ENCODE peak calls at places on chromosomes 4 and X, in four cellular contexts. D, A, B and Q are unnamed samples.

GRCh38 chr4:93469560-93469959 is 359.0 kb upstream of the ATOH1 start:
- DNase-seq in D (no peak), A (no peak), B (no peak), Q (no peak)

GRCh38 chrX:9117851-9118250 is 83.9 kb upstream of the FAM9B start:
- DNase-seq in D (no peak), A (peak; percentile 3), B (no peak), Q (no peak)

GRCh38 chr4:70722199-70722791 is 531 bp downstream of the RUFY3 start:
- DNase-seq in D (no peak), A (peak; percentile 88), B (peak; percentile 61), Q (peak; percentile 68)

GRCh38 chr4:80173387-80173786 is 23.9 kb upstream of the PRDM8 start:
- DNase-seq in D (no peak), A (peak; percentile 93), B (peak; percentile 86), Q (peak; percentile 91)

GRCh38 chr4:185128272-185129119 is 14.6 kb upstream of the SLC25A4 start:
- DNase-seq in D (no peak), A (no peak), B (peak; percentile 16), Q (no peak)

GRCh38 chrX:8815460-8816065 is 14.4 kb upstream of the FAM9A start:
- DNase-seq in D (no peak), A (peak; percentile 48), B (peak; percentile 36), Q (peak; percentile 39)

GRCh38 chr4:139554726-139555072 is 1.3 kb downstream of the SETD7 start:
- DNase-seq in D (no peak), A (no peak), B (peak; percentile 27), Q (no peak)

GRCh38 chr4:20271954-20272353 is 20.2 kb downstream of the SLIT2 start:
- DNase-seq in D (no peak), A (no peak), B (no peak), Q (no peak)

GRCh38 chr4:186881521-186882220 is 158.0 kb upstream of the FAT1 start:
- DNase-seq in D (no peak), A (peak; percentile 67), B (peak; percentile 96), Q (no peak)

GRCh38 chr4:114563536-114564315 is 34.9 kb upstream of the UGT8 start:
- DNase-seq in D (no peak), A (no peak), B (peak; percentile 92), Q (no peak)

GRCh38 chr4:55485821-55486220 is 60.9 kb downstream of the CLOCK start:
- DNase-seq in D (no peak), A (peak; percentile 6), B (no peak), Q (no peak)

GRCh38 chr4:151687021-151687640 is 73.7 kb downstream of the GATB start:
- DNase-seq in D (no peak), A (no peak), B (no peak), Q (peak; percentile 23)

GRCh38 chr4:179625391-179625790 is 2183.2 kb upstream of the AGA start:
- DNase-seq in D (no peak), A (peak; percentile 40), B (peak; percentile 32), Q (peak; percentile 1)

GRCh38 chr4:174496631-174497442 is 25.5 kb downstream of the HPGD start:
- DNase-seq in D (peak; percentile 56), A (no peak), B (peak; percentile 45), Q (no peak)

GRCh38 chr4:119286377-119287002 is 35.4 kb downstream of the FABP2 start:
- DNase-seq in D (no peak), A (peak; percentile 83), B (peak; percentile 69), Q (peak; percentile 90)

GRCh38 chr4:139176299-139177048 is 544 bp downstream of the ELF2 start:
- DNase-seq in D (peak; percentile 51), A (peak; percentile 68), B (peak; percentile 60), Q (peak; percentile 65)

GRCh38 chrX:154000051-154000450 is 19.7 kb downstream of the IRAK1 start:
- DNase-seq in D (no peak), A (no peak), B (no peak), Q (no peak)

GRCh38 chrX:124719060-124719459 is 372.7 kb downstream of the SH2D1A start:
- DNase-seq in D (peak; percentile 54), A (no peak), B (no peak), Q (no peak)

GRCh38 chr4:86218721-86219481 is 141.0 kb downstream of the MAPK10 start:
- DNase-seq in D (peak; percentile 83), A (peak; percentile 77), B (peak; percentile 48), Q (peak; percentile 58)

GRCh38 chr4:128232719-128233118 is 54.9 kb downstream of the PGRMC2 start:
- DNase-seq in D (no peak), A (no peak), B (peak; percentile 9), Q (no peak)

GRCh38 chr4:81165853-81166430 is 49.1 kb downstream of the PRKG2 start:
- DNase-seq in D (no peak), A (peak; percentile 84), B (no peak), Q (peak; percentile 47)

GRCh38 chrX:154431321-154431720 is 2.8 kb downstream of the ATP6AP1 start:
- DNase-seq in D (no peak), A (no peak), B (no peak), Q (no peak)

GRCh38 chr4:41144812-41145211 is 69.5 kb downstream of the APBB2 start:
- DNase-seq in D (no peak), A (peak; percentile 34), B (peak; percentile 45), Q (no peak)

GRCh38 chrX:129957241-129958099 is 25.0 kb upstream of the BCORL1 start:
- DNase-seq in D (peak; percentile 56), A (peak; percentile 33), B (no peak), Q (peak; percentile 20)

GRCh38 chr4:123415977-123416376 is 19.4 kb downstream of the SPRY1 start:
- DNase-seq in D (no peak), A (no peak), B (no peak), Q (peak; percentile 65)

GRCh38 chrX:11768039-11768438 is 10.0 kb downstream of the MSL3 start:
- DNase-seq in D (no peak), A (no peak), B (no peak), Q (no peak)

GRCh38 chrX:72062890-72063289 is 68.8 kb downstream of the RTL5 start:
- DNase-seq in D (no peak), A (peak; percentile 13), B (no peak), Q (peak; percentile 35)

GRCh38 chr4:185394568-185395254 is 1.0 kb downstream of the LRP2BP start:
- DNase-seq in D (no peak), A (peak; percentile 56), B (no peak), Q (no peak)

GRCh38 chrX:151713859-151714258 is 2.0 kb upstream of the FATE1 start:
- DNase-seq in D (peak; percentile 3), A (no peak), B (no peak), Q (peak; percentile 5)

GRCh38 chr4:158793021-158793420 is 24.2 kb downstream of the FNIP2 start:
- DNase-seq in D (no peak), A (no peak), B (peak; percentile 57), Q (no peak)

GRCh38 chr4:24642941-24643628 is 58.7 kb upstream of the DHX15 start:
- DNase-seq in D (no peak), A (peak; percentile 40), B (peak; percentile 98), Q (peak; percentile 86)

GRCh38 chr4:111636961-111637556 is 508.2 kb upstream of the FAM241A start:
- DNase-seq in D (no peak), A (no peak), B (no peak), Q (no peak)

GRCh38 chr4:159019356-159019755 is 83.5 kb upstream of the RAPGEF2 start:
- DNase-seq in D (no peak), A (no peak), B (no peak), Q (no peak)

GRCh38 chrX:153643431-153644351 is 3.3 kb upstream of the DUSP9 start:
- DNase-seq in D (no peak), A (no peak), B (no peak), Q (no peak)

GRCh38 chr4:47615385-47615784 is 130.3 kb downstream of the ATP10D start:
- DNase-seq in D (no peak), A (peak; percentile 45), B (no peak), Q (peak; percentile 23)